ENCODE peak calls at places on chromosomes 13 and 19, in eight cellular contexts. V, G, B, C, L, H, K and M are unnamed samples.

GRCh38 chr13:66543780-66544179 is 686.4 kb downstream of the PCDH9 start:
- DNase-seq in V (no peak), G (no peak), B (peak), C (no peak), L (no peak), H (no peak), K (no peak), M (no peak)

GRCh38 chr13:44971656-44972595 is 17.3 kb downstream of the NUFIP1 start:
- DNase-seq in V (no peak), G (no peak), B (no peak), C (no peak), L (no peak), H (no peak), K (no peak), M (no peak)

GRCh38 chr19:16649734-16650133 is 10.2 kb downstream of the SMIM7 start:
- DNase-seq in V (no peak), G (no peak), B (no peak), C (peak), L (no peak), H (no peak), K (no peak), M (no peak)

GRCh38 chr13:79450110-79450509 is 30.8 kb upstream of the NDFIP2 start:
- DNase-seq in V (no peak), G (no peak), B (no peak), C (no peak), L (no peak), H (no peak), K (no peak), M (no peak)

GRCh38 chr19:10321874-10322835 is 6.3 kb upstream of the FDX2 start:
- DNase-seq in V (no peak), G (no peak), B (no peak), C (no peak), L (no peak), H (no peak), K (no peak), M (no peak)

GRCh38 chr19:16702123-16702522 is 17.5 kb upstream of the NWD1 start:
- DNase-seq in V (no peak), G (peak), B (no peak), C (peak), L (peak), H (no peak), K (peak), M (no peak)

GRCh38 chr19:15812059-15812722 is 3.3 kb downstream of the OR10H1 start:
- DNase-seq in V (no peak), G (no peak), B (no peak), C (peak), L (peak), H (no peak), K (no peak), M (no peak)

GRCh38 chr19:53870485-53870844 is 2.8 kb downstream of the MYADM start:
- DNase-seq in V (peak), G (no peak), B (peak), C (no peak), L (no peak), H (no peak), K (no peak), M (no peak)

GRCh38 chr13:73900591-73900990 is 233.6 kb downstream of the KLF12 start:
- DNase-seq in V (no peak), G (no peak), B (no peak), C (peak), L (no peak), H (no peak), K (no peak), M (no peak)

DNA sequence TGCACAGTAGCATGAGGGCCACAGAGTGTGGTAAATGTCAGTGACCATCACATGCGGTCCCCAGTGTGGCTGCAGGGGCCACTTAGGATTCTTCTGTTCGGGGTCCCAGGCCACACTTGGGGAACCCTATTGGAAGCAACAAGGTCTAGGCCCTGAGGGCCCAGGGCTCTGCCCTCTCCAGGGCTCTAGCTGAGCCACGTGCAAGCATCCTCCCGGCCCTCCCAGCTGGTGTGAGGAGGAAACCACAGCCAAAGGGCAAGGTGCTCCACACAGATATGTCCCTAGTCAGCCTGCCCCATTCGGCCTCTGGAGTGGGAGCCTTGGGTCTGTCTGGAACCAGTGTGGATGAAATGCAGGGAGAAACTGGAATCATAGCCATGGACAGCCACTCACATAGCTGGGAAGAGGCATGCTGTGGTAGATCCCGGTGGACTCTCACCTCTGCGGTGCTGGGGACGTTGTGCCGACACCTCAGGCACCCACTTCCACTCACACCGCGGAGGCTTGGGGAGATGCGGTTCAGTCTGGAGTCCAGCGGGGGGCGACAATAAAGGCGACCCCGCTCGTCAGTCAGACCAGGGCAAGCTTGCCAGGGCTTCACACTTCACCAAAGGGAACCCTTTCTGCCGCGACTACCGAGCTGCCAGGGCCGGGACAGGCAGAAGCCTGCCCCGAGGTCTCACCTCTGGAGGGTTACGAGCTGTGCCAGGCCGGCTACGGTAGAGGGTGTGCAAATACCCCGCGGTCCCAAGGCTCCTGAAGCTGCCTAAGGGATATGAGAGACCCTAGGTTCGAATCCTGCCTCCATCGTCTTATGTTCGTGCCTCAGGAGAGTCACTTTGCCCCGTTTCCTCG is 4.3 kb upstream of the ZNF497 start:
- DNase-seq in V (no peak), G (no peak), B (no peak), C (no peak), L (no peak), H (no peak), K (no peak), M (no peak)
- TF ChIP-seq CTCF in V (no peak), G (no peak), B (peak), C (no peak), L (no peak), H (no peak), K (no peak), M (no peak)

GRCh38 chr19:32748497-32748896 is 28.9 kb downstream of the TDRD12 start:
- DNase-seq in V (peak), G (no peak), B (peak), C (no peak), L (no peak), H (no peak), K (no peak), M (peak)
- TF ChIP-seq CTCF in V (peak), G (no peak), B (peak), C (no peak), L (no peak), H (no peak), K (peak), M (no peak)

GRCh38 chr19:3769494-3769893 is 2.5 kb downstream of the RAX2 start:
- DNase-seq in V (no peak), G (no peak), B (no peak), C (no peak), L (no peak), H (no peak), K (no peak), M (no peak)
- TF ChIP-seq CTCF in V (no peak), G (no peak), B (no peak), C (no peak), L (no peak), H (no peak), K (no peak), M (no peak)

DNA sequence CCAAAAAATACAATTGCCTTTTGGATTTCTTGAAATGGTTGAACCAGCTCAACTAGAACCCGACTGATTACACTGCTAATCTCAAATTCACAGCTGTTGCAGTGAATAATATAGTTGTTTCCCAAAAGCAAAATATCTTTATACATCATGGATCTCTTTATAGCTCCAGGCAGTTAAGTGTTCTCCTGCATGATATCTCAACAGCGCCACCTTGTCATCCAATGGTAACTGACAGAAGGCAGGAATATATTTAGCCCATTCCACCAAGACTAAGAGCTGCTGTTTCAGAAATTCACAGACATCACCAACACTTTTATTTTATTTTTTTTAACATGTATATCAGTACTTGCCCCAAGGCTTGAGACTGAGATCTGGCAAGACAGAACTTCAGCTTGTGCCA is 1141.0 kb upstream of the PRR20A start:
- DNase-seq in V (no peak), G (no peak), B (no peak), C (no peak), L (no peak), H (no peak), K (peak), M (no peak)
- TF ChIP-seq CTCF in V (no peak), G (no peak), B (peak), C (no peak), L (no peak), H (no peak), K (no peak), M (peak)

DNA sequence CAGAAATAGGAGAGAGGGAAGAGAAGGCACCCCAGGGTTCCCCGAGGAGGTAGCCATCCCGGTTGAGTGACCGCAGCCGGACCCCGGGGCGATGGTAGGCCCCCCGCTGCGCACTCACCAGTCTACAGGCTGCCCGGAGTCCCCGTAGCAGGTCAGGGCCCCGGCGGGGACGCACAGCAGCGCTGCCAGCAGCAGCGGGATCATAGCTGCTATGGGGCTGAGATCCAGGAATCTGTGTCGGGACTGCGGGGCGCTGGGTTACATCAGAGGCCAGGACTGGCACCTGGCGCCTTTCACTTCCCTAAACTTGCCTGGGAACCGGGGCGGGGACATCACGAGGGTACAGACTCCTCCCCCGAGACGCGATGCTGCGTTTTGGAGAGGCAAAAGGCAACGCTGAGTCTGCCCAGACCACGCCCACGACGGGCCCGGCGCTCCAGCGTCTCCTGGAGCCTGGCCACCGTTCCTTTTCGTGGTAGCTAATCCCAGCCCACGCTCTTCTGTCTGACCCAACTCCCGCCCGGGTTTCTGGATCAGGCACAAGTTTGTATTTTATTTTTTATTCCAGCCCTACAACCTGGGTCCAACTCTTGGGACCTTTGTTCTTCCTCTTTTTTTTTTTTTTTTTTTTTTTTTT is at the start of gene DNASE2:
- DNase-seq in V (peak), G (peak), B (peak), C (peak), L (peak), H (peak), K (peak), M (peak)
- TF ChIP-seq CTCF in V (no peak), G (no peak), B (no peak), C (no peak), L (no peak), H (no peak), K (no peak), M (no peak)

DNA sequence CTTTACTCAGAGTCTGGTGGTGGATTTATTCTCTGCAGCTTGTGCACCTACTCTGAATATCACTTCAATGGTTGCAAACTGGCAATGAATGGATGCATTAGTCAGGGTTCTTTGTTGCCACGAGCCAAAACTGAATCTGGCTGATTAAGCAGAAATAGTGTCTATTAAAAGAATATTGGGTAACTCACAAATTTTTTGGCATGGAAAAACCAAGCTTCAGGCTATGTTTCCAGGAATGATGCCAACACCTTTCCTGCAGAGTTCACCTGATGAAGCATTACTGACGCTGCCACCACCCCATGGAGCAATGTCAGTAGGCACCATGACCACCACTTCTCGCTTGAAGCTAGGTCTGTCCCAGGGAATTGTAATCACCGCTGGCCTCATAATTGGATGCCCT is 597.8 kb upstream of the SLC10A2 start:
- DNase-seq in V (no peak), G (no peak), B (no peak), C (no peak), L (peak), H (no peak), K (no peak), M (no peak)
- TF ChIP-seq CTCF in V (no peak), G (no peak), B (no peak), C (no peak), L (no peak), H (no peak), K (no peak), M (no peak)

GRCh38 chr13:41513600-41513999 is 56.2 kb downstream of the RGCC start:
- DNase-seq in V (no peak), G (no peak), B (no peak), C (no peak), L (no peak), H (no peak), K (no peak), M (no peak)
- TF ChIP-seq CTCF in V (no peak), G (no peak), B (no peak), C (no peak), L (no peak), H (no peak), K (no peak), M (no peak)

GRCh38 chr13:82739881-82740280 is 1142.4 kb downstream of the SLITRK1 start:
- DNase-seq in V (no peak), G (no peak), B (no peak), C (no peak), L (no peak), H (no peak), K (no peak), M (no peak)
- TF ChIP-seq CTCF in V (no peak), G (no peak), B (no peak), C (peak), L (no peak), H (no peak), K (peak), M (no peak)